ENCODE peak calls at places on chromosomes 7 and 10, in eight cellular contexts. D is BJ; T is Right ventricle myocardium inferior; U is NCI-H774; R is AML-193; Z is LHCN-M2; J is head of caudate nucleus; H is stimulated activated CD8-positive, alpha-beta memory T cell treated with anti-CD3 and anti-CD28 coated beads, Interleukin-4, amount 100 ng/mL, for 1 hour. C is an unnamed sample.

GRCh38 chr7:98329974-98330373 is 48.5 kb downstream of the BRI3 start:
- DNase-seq in D (no peak), T (no peak), U (no peak), R (no peak), Z (peak; percentile 25), J (no peak), H (no peak), C (no peak)

GRCh38 chr10:43304687-43305333 is 37.9 kb upstream of the RASGEF1A start:
- DNase-seq in D (no peak), T (peak; percentile 90), U (peak; percentile 20), R (peak; percentile 75), Z (peak; percentile 50), J (peak; percentile 65), H (peak; percentile 28), C (no peak)

GRCh38 chr10:78531088-78531487 is 497.4 kb downstream of the RPS24 start:
- DNase-seq in D (no peak), T (no peak), U (no peak), R (no peak), Z (no peak), J (no peak), H (no peak), C (no peak)

GRCh38 chr7:41785265-41785664 is 82.4 kb upstream of the INHBA start:
- DNase-seq in D (no peak), T (no peak), U (no peak), R (no peak), Z (no peak), J (no peak), H (no peak), C (no peak)

GRCh38 chr7:144835166-144835611 is 664 bp downstream of the TPK1 start:
- DNase-seq in D (no peak), T (peak; percentile 70), U (peak; percentile 26), R (peak; percentile 28), Z (peak; percentile 51), J (peak; percentile 60), H (peak; percentile 6), C (no peak)

GRCh38 chr7:101216860-101217387 is 457 bp downstream of the PLOD3 start:
- DNase-seq in D (no peak), T (no peak), U (no peak), R (no peak), Z (peak; percentile 34), J (no peak), H (no peak), C (no peak)

GRCh38 chr10:131899695-131900349 is 986 bp upstream of the PPP2R2D start:
- DNase-seq in D (no peak), T (no peak), U (no peak), R (no peak), Z (no peak), J (no peak), H (no peak), C (no peak)

GRCh38 chr10:43702936-43703281 is 54.2 kb upstream of the ZNF32 start:
- DNase-seq in D (no peak), T (no peak), U (no peak), R (no peak), Z (no peak), J (no peak), H (no peak), C (no peak)

GRCh38 chr10:69057951-69058297 is 30.0 kb upstream of the SRGN start:
- DNase-seq in D (no peak), T (no peak), U (no peak), R (no peak), Z (peak; percentile 91), J (no peak), H (no peak), C (no peak)

GRCh38 chr7:99579956-99580777 is 17.9 kb upstream of the TMEM225B start:
- DNase-seq in D (no peak), T (peak; percentile 74), U (no peak), R (no peak), Z (peak; percentile 41), J (peak; percentile 59), H (peak; percentile 43), C (no peak)

GRCh38 chr7:68977709-68978108 is 620.6 kb upstream of the AUTS2 start:
- DNase-seq in D (no peak), T (no peak), U (peak; percentile 17), R (no peak), Z (no peak), J (no peak), H (no peak), C (no peak)

GRCh38 chr10:98967601-98968000 is 268.1 kb downstream of the HPSE2 start:
- DNase-seq in D (no peak), T (no peak), U (no peak), R (no peak), Z (no peak), J (no peak), H (no peak), C (no peak)

GRCh38 chr7:22676385-22676784 is 50.6 kb upstream of the IL6 start:
- DNase-seq in D (no peak), T (no peak), U (no peak), R (no peak), Z (no peak), J (no peak), H (no peak), C (no peak)

GRCh38 chr7:84813376-84813775 is 373.5 kb downstream of the SEMA3D start:
- DNase-seq in D (no peak), T (no peak), U (no peak), R (no peak), Z (no peak), J (no peak), H (no peak), C (no peak)

GRCh38 chr10:34729619-34730018 is 85.5 kb downstream of the PARD3 start:
- DNase-seq in D (no peak), T (no peak), U (no peak), R (no peak), Z (no peak), J (no peak), H (no peak), C (no peak)

GRCh38 chr10:74586088-74586585 is 240.3 kb upstream of the KAT6B start:
- DNase-seq in D (no peak), T (no peak), U (no peak), R (no peak), Z (no peak), J (peak; percentile 4), H (peak; percentile 21), C (peak; percentile 38)

GRCh38 chr10:20615395-20615794 is 281.7 kb downstream of the NEBL start:
- DNase-seq in D (no peak), T (no peak), U (no peak), R (no peak), Z (peak; percentile 51), J (no peak), H (no peak), C (no peak)

GRCh38 chr10:120457431-120458172 is 575 bp downstream of the PLPP4 start:
- DNase-seq in D (no peak), T (no peak), U (no peak), R (no peak), Z (no peak), J (no peak), H (no peak), C (no peak)

GRCh38 chr7:25495342-25495855 is 267.1 kb upstream of the NPVF start:
- DNase-seq in D (no peak), T (no peak), U (no peak), R (no peak), Z (no peak), J (no peak), H (no peak), C (no peak)

GRCh38 chr7:132882714-132883428 is 199.0 kb downstream of the CHCHD3 start:
- DNase-seq in D (no peak), T (no peak), U (no peak), R (no peak), Z (no peak), J (no peak), H (peak; percentile 6), C (no peak)